ENCODE peak calls at places on chromosomes 12 and 14, in seven cellular contexts. X is IMR-90, S is tibial artery, Q is body of pancreas, G is AG09309, B is transverse colon, H is WERI-Rb-1. P is an unnamed sample.

GRCh38 chr12:126952106-126953007 is 1314.6 kb upstream of the TMEM132C start:
- DNase-seq in B (no peak), G (no peak), S (no peak), Q (no peak), H (no peak), X (no peak), P (no peak)

GRCh38 chr14:68947802-68948201 is 31.3 kb downstream of the ACTN1 start:
- DNase-seq in G (no peak), H (peak), S (peak), B (peak), X (peak), Q (peak), P (no peak)

GRCh38 chr12:65313704-65314317 is 35.3 kb downstream of the MSRB3 start:
- DNase-seq in H (no peak), Q (no peak), G (no peak), B (no peak), S (no peak), X (peak), P (no peak)

GRCh38 chr12:59973515-59973914 is 377.7 kb downstream of the SLC16A7 start:
- DNase-seq in G (peak), B (no peak), S (no peak), Q (no peak), H (no peak), X (peak), P (no peak)

GRCh38 chr12:98456583-98457573 is 58.5 kb upstream of the TMPO start:
- DNase-seq in Q (peak), B (peak), X (peak), G (no peak), H (peak), S (peak), P (no peak)

GRCh38 chr14:73627033-73627432 is 14.7 kb downstream of the ACOT6 start:
- DNase-seq in S (no peak), X (no peak), Q (no peak), G (no peak), B (no peak), H (no peak), P (no peak)

GRCh38 chr12:75177997-75178396 is 31.6 kb downstream of the KCNC2 start:
- DNase-seq in G (peak), B (no peak), X (peak), Q (no peak), H (no peak), S (no peak), P (peak)

GRCh38 chr12:64390275-64390851 is at the start of gene C12orf56:
- DNase-seq in B (peak), Q (peak), G (no peak), S (no peak), H (no peak), X (no peak), P (no peak)

GRCh38 chr14:73738518-73739173 is 24.5 kb upstream of the PNMA1 start:
- DNase-seq in Q (no peak), H (no peak), G (no peak), B (no peak), S (no peak), X (no peak), P (no peak)

GRCh38 chr12:50659690-50660424 is 104.0 kb upstream of the ATF1 start:
- DNase-seq in G (no peak), B (peak), H (no peak), Q (no peak), X (no peak), S (no peak), P (no peak)

GRCh38 chr12:48009471-48009870 is 5.2 kb upstream of the COL2A1 start:
- DNase-seq in S (no peak), H (no peak), Q (no peak), B (no peak), G (no peak), X (no peak), P (no peak)

GRCh38 chr14:74610866-74611671 is 968 bp downstream of the LTBP2 start:
- DNase-seq in H (no peak), G (no peak), X (peak), B (no peak), Q (no peak), S (peak), P (no peak)

GRCh38 chr14:41087056-41087455 is 519.6 kb upstream of the LRFN5 start:
- DNase-seq in G (no peak), B (no peak), Q (no peak), S (no peak), H (no peak), X (no peak), P (no peak)

GRCh38 chr14:66284346-66284745 is 201.8 kb upstream of the CCDC196 start:
- DNase-seq in Q (no peak), B (no peak), X (peak), S (no peak), H (no peak), G (no peak), P (peak)

GRCh38 chr14:45201908-45202307 is 51.1 kb downstream of the MIS18BP1 start:
- DNase-seq in S (no peak), G (no peak), Q (no peak), H (peak), B (no peak), X (no peak), P (no peak)

GRCh38 chr14:55249423-55249822 is 21.8 kb upstream of the FBXO34 start:
- DNase-seq in H (peak), S (no peak), Q (no peak), B (no peak), G (no peak), X (peak), P (peak)

GRCh38 chr14:56660677-56661389 is 81.2 kb downstream of the TMEM260 start:
- DNase-seq in S (no peak), H (peak), Q (no peak), X (no peak), G (no peak), B (no peak), P (no peak)

GRCh38 chr12:110699591-110700445 is 10.9 kb upstream of the HVCN1 start:
- DNase-seq in G (no peak), S (no peak), B (no peak), H (no peak), Q (no peak), X (no peak), P (no peak)

GRCh38 chr14:72352012-72352411 is 419.8 kb downstream of the RGS6 start:
- DNase-seq in Q (no peak), H (no peak), X (no peak), S (no peak), G (no peak), B (no peak), P (no peak)

GRCh38 chr12:7961395-7962188 is 25.6 kb upstream of the SLC2A3 start:
- DNase-seq in H (no peak), B (no peak), S (no peak), X (peak), G (no peak), Q (no peak), P (no peak)

DNA sequence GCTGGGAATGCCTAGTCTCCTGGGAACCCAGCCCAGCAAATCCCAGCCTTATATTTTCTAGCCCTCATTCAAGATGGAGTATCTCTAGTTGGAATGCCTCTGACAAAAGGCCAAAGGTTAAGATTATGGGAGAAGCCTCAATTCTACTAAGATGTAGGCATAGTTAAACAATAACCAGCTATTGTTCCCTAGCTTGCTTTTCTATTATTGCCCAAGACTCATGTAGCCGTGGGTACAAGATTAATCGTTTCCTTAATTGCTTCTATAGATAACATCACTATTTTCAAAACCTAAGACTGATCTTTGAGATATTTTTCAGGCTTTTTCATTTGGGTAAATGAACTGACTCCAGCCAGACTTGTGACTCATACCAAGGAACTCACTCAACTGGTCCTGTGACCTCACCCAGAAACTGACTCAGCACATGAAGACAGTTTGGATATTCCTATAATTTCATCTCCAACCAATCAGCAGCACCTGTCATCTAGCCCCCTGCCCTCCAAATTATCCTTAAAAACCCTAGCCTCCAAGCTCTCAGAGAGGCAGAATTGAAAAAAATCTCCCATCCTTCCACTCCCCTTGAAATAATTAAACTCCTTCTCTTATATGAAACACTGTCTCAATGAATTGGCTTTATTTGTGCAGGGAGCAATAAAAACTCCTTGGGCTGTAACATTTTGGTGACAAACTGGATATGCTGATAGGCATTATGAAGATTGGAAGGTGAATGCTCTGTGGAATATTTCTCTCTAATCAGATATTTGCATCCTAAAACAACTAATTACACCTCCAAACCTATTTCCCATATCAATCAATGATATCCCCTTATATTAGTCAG is 589.0 kb downstream of the C12orf50 start:
- DNase-seq in H (no peak), B (peak), S (no peak), G (no peak), Q (no peak), X (peak), P (peak)
- TF ChIP-seq CTCF in H (no peak), B (no peak), S (no peak), G (no peak), Q (no peak), X (no peak), P (no peak)

DNA sequence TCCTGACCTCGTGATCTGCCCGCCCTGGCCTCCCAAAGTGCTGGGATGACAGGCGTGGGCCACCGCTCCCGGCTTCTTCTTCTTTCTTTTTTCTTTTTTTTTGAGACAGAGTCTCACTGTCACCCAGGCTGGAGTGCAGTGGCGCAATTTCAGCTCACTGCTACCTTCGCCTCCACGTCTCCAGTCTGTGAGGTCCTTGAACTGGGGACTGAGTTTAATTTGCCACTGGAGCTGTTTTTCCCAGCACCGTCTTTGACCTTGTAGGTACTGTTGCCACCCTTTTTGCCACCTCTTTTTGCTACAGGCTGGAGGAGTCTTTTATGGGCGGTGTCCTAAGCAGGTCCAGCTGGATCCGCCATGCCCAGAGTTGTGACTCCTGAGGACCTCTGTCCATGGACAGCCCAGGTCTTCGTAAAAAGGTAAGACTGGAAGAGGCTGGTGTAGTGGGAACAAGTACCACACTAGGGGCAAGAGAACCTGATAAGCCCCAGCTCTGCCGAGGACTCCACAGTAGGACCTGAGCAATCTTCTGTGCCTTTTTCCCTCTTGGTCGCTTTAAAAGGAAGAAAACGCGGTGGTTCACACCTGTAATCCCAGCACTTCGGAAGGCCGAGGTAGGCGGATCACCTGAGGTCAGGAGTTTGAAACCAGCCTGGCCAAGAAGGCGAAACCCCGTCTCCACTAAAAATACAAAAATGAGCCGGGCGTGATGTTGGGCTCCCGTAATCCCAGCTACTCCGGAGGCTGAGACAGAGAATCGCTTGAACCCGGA is 976 bp downstream of the RNU4-2 start:
- DNase-seq in B (peak), H (peak), Q (peak), G (no peak), S (peak), X (no peak), P (no peak)
- H3K4me3 ChIP-seq in B (peak), H (peak), Q (no peak), G (no peak), S (peak), X (peak), P (peak)

DNA sequence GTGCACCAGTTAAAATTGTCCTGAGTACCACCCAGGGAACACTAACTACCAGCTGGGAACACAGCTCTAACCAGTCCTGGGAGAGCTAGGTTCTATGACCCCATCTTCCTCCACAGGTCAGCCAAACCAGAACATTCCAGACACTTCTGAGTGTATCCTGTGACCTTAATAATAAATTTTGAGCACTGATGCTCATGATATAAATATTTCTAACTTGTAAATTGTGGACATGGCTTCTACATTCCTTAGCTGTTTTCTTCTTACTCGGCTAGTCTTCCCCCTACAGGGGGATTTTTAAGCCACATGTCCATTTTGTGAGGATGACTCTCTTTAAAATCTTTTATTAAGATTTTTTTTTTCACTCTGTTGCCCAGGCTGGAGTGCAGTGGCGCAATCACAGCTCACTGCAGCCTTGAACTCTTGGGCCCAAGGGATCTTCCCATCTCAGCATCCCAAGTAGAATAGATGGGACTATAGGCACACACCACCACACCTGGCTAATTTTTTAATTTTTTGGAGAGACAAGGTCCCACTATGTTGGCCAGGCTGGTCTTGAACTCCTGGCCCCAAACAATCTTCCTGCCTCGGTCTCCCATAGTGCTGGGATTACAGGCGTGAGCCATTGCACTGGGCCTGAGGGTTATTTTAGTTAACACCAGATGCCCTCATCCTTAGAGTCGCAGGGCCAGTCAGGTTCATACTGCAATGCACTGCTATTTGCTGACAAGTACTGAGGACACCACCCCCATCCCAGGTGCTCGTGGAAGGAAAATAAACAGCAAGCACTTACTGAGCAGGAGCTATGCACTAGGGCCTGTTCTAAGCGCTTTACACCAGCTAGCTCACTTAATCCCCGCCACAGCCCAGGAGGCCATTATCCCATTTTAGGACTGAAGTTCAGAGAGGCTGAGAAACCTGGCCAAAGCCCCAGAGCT is 142.6 kb upstream of the NCOR2 start:
- DNase-seq in S (no peak), H (peak), B (no peak), G (peak), X (peak), Q (no peak), P (no peak)
- TF ChIP-seq CTCF in S (no peak), H (no peak), B (peak), G (peak), X (peak), Q (no peak), P (peak)

GRCh38 chr14:47675239-47675488 is 241 bp downstream of the MDGA2 start:
- DNase-seq in B (no peak), H (no peak), G (no peak), X (no peak), Q (no peak), S (no peak), P (no peak)
- H3K4me3 ChIP-seq in B (peak), H (peak), G (no peak), X (no peak), Q (no peak), S (peak), P (peak)

GRCh38 chr12:14810953-14811483 is 3.0 kb downstream of the SMCO3 start:
- DNase-seq in Q (peak), G (no peak), B (peak), X (peak), S (no peak), H (peak), P (no peak)
- TF ChIP-seq CTCF in Q (peak), G (peak), B (peak), X (peak), S (peak), H (peak), P (peak)

GRCh38 chr12:116861331-116861730 is 19.9 kb downstream of the HRK start:
- DNase-seq in Q (peak), H (no peak), S (peak), X (peak), B (peak), G (peak), P (no peak)

GRCh38 chr12:116863275-116863767 is 17.9 kb downstream of the HRK start:
- DNase-seq in Q (no peak), H (peak), B (peak), G (no peak), X (peak), S (no peak), P (no peak)

GRCh38 chr12:116860281-116860680 is 21.0 kb downstream of the HRK start:
- DNase-seq in B (no peak), G (no peak), Q (no peak), X (no peak), S (no peak), H (no peak), P (no peak)

GRCh38 chr12:116864371-116865160 is 16.7 kb downstream of the HRK start:
- DNase-seq in B (no peak), G (peak), S (peak), Q (no peak), H (no peak), X (peak), P (no peak)

GRCh38 chr12:116862167-116862566 is 19.1 kb downstream of the HRK start:
- DNase-seq in H (no peak), G (no peak), B (no peak), X (no peak), Q (no peak), S (no peak), P (no peak)
- H3K4me3 ChIP-seq in H (no peak), G (no peak), B (no peak), X (no peak), Q (no peak), S (no peak), P (no peak)

P was measured in epithelial cell of proximal tubule.